ENCODE peak calls at places on chromosomes 6 and 20, in ten cellular contexts. Z is body of pancreas, E is right lobe of liver, O is ovary, I is mammary epithelial cell, Y is ascending aorta, H is upper lobe of right lung, G is thoracic aorta, U is colonic mucosa, R is OCI-LY7. D is an unnamed sample.

GRCh38 chr6:28980797-28981390 is 24.2 kb downstream of the ZNF311 start:
- DNase-seq in G (no peak), O (peak; percentile 62), I (peak; percentile 62), E (peak; percentile 56), H (no peak), U (peak; percentile 56), Z (peak; percentile 50), R (peak; percentile 93), Y (no peak), D (no peak)

GRCh38 chr6:100203391-100203790 is 209.4 kb upstream of the MCHR2 start:
- DNase-seq in Y (no peak), G (no peak), H (no peak), Z (no peak), O (no peak), E (no peak), R (no peak), I (peak; percentile 89), U (no peak), D (no peak)

GRCh38 chr6:54419885-54420284 is 111.6 kb downstream of the TINAG start:
- DNase-seq in E (no peak), Z (no peak), I (peak; percentile 91), G (no peak), U (no peak), H (no peak), Y (no peak), R (no peak), O (no peak), D (no peak)

GRCh38 chr20:31864521-31865400 is 5.6 kb downstream of the DUSP15 start:
- DNase-seq in Y (no peak), Z (no peak), H (no peak), R (no peak), O (no peak), U (no peak), G (no peak), I (no peak), E (no peak), D (no peak)

GRCh38 chr6:116764961-116765841 is at the start of gene FAM162B:
- DNase-seq in E (peak; percentile 43), I (peak; percentile 1), Y (no peak), O (peak; percentile 23), H (no peak), G (no peak), R (no peak), U (peak; percentile 28), Z (peak; percentile 13), D (peak; percentile 45)

GRCh38 chr20:35018578-35019371 is 63.1 kb downstream of the MYH7B start:
- DNase-seq in G (no peak), H (no peak), I (no peak), E (no peak), Z (no peak), Y (no peak), U (no peak), R (no peak), O (no peak), D (no peak)

GRCh38 chr6:138018297-138018696 is 88.9 kb downstream of the PERP start:
- DNase-seq in O (no peak), Z (no peak), U (no peak), R (no peak), H (no peak), I (no peak), Y (no peak), G (no peak), E (no peak), D (no peak)

GRCh38 chr6:6973721-6974120 is 134.0 kb upstream of the RREB1 start:
- DNase-seq in I (no peak), Z (no peak), Y (no peak), E (no peak), G (no peak), H (no peak), R (no peak), O (no peak), U (no peak), D (no peak)

GRCh38 chr6:137248702-137249101 is 29.5 kb upstream of the IFNGR1 start:
- DNase-seq in H (no peak), I (no peak), R (peak; percentile 57), Y (no peak), G (no peak), U (no peak), O (no peak), E (no peak), Z (no peak), D (no peak)

GRCh38 chr6:119297049-119297448 is 52.5 kb downstream of the MAN1A1 start:
- DNase-seq in Z (no peak), E (no peak), R (no peak), G (no peak), H (no peak), O (no peak), Y (no peak), U (no peak), I (no peak), D (no peak)

GRCh38 chr20:10864076-10864672 is 190.4 kb upstream of the JAG1 start:
- DNase-seq in H (peak; percentile 73), O (no peak), I (peak; percentile 18), U (peak; percentile 89), G (no peak), Z (peak; percentile 73), R (no peak), E (no peak), Y (no peak), D (peak; percentile 59)

GRCh38 chr6:32170294-32170693 is 5.6 kb downstream of the AGPAT1 start:
- DNase-seq in G (no peak), E (no peak), O (no peak), R (no peak), I (no peak), Z (no peak), U (no peak), H (no peak), Y (no peak), D (no peak)

GRCh38 chr6:32169211-32169610 is 4.8 kb downstream of the EGFL8 start:
- DNase-seq in E (no peak), Y (no peak), O (no peak), Z (no peak), H (no peak), U (no peak), G (no peak), R (no peak), I (no peak), D (no peak)

GRCh38 chr6:32168807-32169206 is 4.4 kb downstream of the EGFL8 start:
- DNase-seq in I (no peak), G (no peak), E (no peak), Z (no peak), Y (no peak), O (peak; percentile 41), H (no peak), R (no peak), U (no peak), D (no peak)

GRCh38 chr6:32173051-32173727 is 2.7 kb downstream of the AGPAT1 start:
- DNase-seq in Y (no peak), G (no peak), I (no peak), H (no peak), U (no peak), Z (no peak), R (no peak), O (no peak), E (no peak), D (no peak)

GRCh38 chr6:32171234-32171633 is 4.7 kb downstream of the AGPAT1 start:
- DNase-seq in Z (no peak), O (no peak), U (no peak), I (no peak), E (no peak), R (no peak), H (no peak), Y (no peak), G (no peak), D (no peak)
- H3K27ac ChIP-seq in Z (no peak overlapping the region), O (no peak overlapping the region), U (no peak overlapping the region), I (no peak overlapping the region), E (no peak overlapping the region), R (no peak overlapping the region), H (no peak overlapping the region), Y (no peak overlapping the region), G (no peak overlapping the region), D (no peak overlapping the region)

GRCh38 chr6:168376120-168376519 is 56.5 kb upstream of the DACT2 start:
- DNase-seq in Z (no peak), O (no peak), I (no peak), E (no peak), G (no peak), U (no peak), H (no peak), R (no peak), Y (no peak), D (peak; percentile 20)
- H3K9me3 ChIP-seq in Z (no peaks in the 10 kb centered on the region), O (no peaks in the 10 kb centered on the region), I (peaks cover 51% of the 10 kb centered on the region), E (no peaks in the 10 kb centered on the region), G (no peaks in the 10 kb centered on the region), U (no peaks in the 10 kb centered on the region), H (no peaks in the 10 kb centered on the region), R (no peaks in the 10 kb centered on the region), Y (no peaks in the 10 kb centered on the region), D (no peaks in the 10 kb centered on the region)

GRCh38 chr20:38473353-38473795 is 731 bp downstream of the RALGAPB start:
- DNase-seq in E (no peak), H (no peak), Y (no peak), R (peak; percentile 16), Z (no peak), I (no peak), U (no peak), G (no peak), O (no peak), D (no peak)
- TF ChIP-seq CTCF in E (peak; percentile 12), H (no peak), Y (no peak), R (no peak), Z (no peak), I (no peak), U (no peak), G (no peak), O (no peak), D (no peak)

GRCh38 chr20:19777311-19777710 is 19.3 kb downstream of the RIN2 start:
- DNase-seq in G (no peak), R (no peak), H (no peak), Y (no peak), O (no peak), I (no peak), E (no peak), U (no peak), Z (no peak), D (no peak)

GRCh38 chr20:19780261-19780660 is 22.2 kb downstream of the RIN2 start:
- DNase-seq in I (no peak), H (no peak), G (no peak), E (no peak), U (no peak), Y (no peak), O (no peak), R (no peak), Z (no peak), D (no peak)

GRCh38 chr20:19778404-19778803 is 20.3 kb downstream of the RIN2 start:
- DNase-seq in H (no peak), Z (no peak), R (no peak), Y (no peak), O (no peak), I (no peak), E (no peak), G (no peak), U (no peak), D (no peak)

GRCh38 chr20:19779634-19780033 is 21.6 kb downstream of the RIN2 start:
- DNase-seq in O (no peak), E (no peak), G (no peak), Z (no peak), I (peak; percentile 58), H (no peak), U (no peak), Y (no peak), R (no peak), D (no peak)

DNA sequence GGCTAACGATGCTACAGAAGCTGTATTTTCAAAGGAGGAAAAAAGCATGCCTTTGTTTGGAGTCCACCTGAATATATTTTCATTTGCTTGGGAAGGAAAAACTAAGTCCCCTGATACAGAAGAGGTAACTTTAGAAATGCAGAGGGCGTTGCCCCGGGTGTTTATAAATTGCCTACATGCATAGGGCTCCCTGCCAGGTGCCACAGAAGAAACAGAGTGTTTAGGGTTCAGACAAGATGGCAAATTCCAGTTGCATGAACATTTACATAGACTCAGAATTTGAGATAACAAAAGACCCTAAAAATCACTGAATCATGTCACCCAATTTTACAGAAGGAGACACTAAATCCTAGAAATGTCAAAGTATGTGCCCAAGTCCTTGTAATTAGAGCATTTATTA is 19.9 kb downstream of the RIN2 start:
- DNase-seq in I (no peak), G (no peak), O (no peak), H (no peak), R (no peak), Y (no peak), U (no peak), E (no peak), Z (no peak), D (no peak)
- H3K27ac ChIP-seq in I (no peak overlapping the region), G (no peak overlapping the region), O (no peak overlapping the region), H (peak overlapping the region; percentile 11), R (no peak overlapping the region), Y (peak overlapping the region; percentile 4), U (peak overlapping the region; percentile 9), E (no peak overlapping the region), Z (no peak overlapping the region), D (no peak overlapping the region)

D was measured in lower lobe of right lung.